ENCODE peak calls at places on chromosomes 12 and 14, in eight cellular contexts. L is right atrium auricular region; J is MM.1S; B is CD8-positive, alpha-beta T cell; D is GM23338; G is cardiac muscle cell; Y is adrenal gland; A is fibroblast of lung. T is an unnamed sample.

GRCh38 chr12:53127169-53127568 is 23.9 kb downstream of the SOAT2 start:
- DNase-seq in Y (no peak), A (no peak), G (no peak), J (no peak), D (no peak), B (no peak), L (no peak), T (no peak)

GRCh38 chr12:72742560-72742959 is 470.4 kb downstream of the TRHDE start:
- DNase-seq in B (no peak), D (no peak), J (no peak), A (no peak), Y (no peak), G (no peak), L (no peak), T (no peak)

GRCh38 chr12:95721320-95721719 is 69.2 kb downstream of the NTN4 start:
- DNase-seq in Y (no peak), B (no peak), L (no peak), A (no peak), J (no peak), G (no peak), D (peak), T (no peak)

GRCh38 chr14:35342160-35343010 is 50.2 kb downstream of the PSMA6 start:
- DNase-seq in B (no peak), D (no peak), G (peak), Y (peak), L (peak), J (no peak), A (peak), T (no peak)

GRCh38 chr14:105180598-105181528 is at the start of gene NUDT14:
- DNase-seq in L (no peak), D (peak), Y (peak), B (peak), A (peak), J (peak), G (peak), T (peak)

GRCh38 chr12:48454675-48455074 is 17.7 kb upstream of the ANP32D start:
- DNase-seq in B (no peak), Y (no peak), D (peak), J (peak), A (peak), L (no peak), G (no peak), T (no peak)

GRCh38 chr12:50992814-50993213 is 33.4 kb downstream of the SLC11A2 start:
- DNase-seq in B (no peak), A (no peak), Y (peak), D (no peak), G (peak), L (no peak), J (no peak), T (no peak)

GRCh38 chr14:54773171-54774006 is 129.2 kb downstream of the GCH1 start:
- DNase-seq in L (peak), B (peak), A (peak), G (peak), Y (peak), D (peak), J (peak), T (peak)

GRCh38 chr12:106110626-106111300 is 28.0 kb downstream of the NUAK1 start:
- DNase-seq in B (no peak), J (no peak), L (no peak), G (no peak), D (no peak), Y (no peak), A (no peak), T (no peak)

GRCh38 chr14:93318927-93319326 is 13.9 kb downstream of the BTBD7 start:
- DNase-seq in D (no peak), G (no peak), B (no peak), A (peak), J (no peak), Y (no peak), L (no peak), T (no peak)

GRCh38 chr14:95494456-95494855 is 22.0 kb downstream of the SYNE3 start:
- DNase-seq in J (no peak), B (no peak), Y (no peak), G (no peak), L (no peak), A (no peak), D (no peak), T (no peak)

GRCh38 chr12:9906888-9907287 is 25.3 kb downstream of the CLEC2A start:
- DNase-seq in Y (no peak), A (peak), D (no peak), L (no peak), J (no peak), G (no peak), B (peak), T (no peak)

GRCh38 chr14:70563869-70564268 is 29.1 kb upstream of the ADAM20 start:
- DNase-seq in Y (no peak), G (no peak), B (no peak), A (no peak), J (no peak), L (no peak), D (no peak), T (no peak)

GRCh38 chr12:32471601-32472001 is 72.2 kb downstream of the FGD4 start:
- DNase-seq in G (no peak), L (no peak), Y (no peak), B (no peak), J (no peak), D (no peak), A (no peak), T (no peak)

GRCh38 chr12:52091869-52092268 is 12.4 kb downstream of the SMIM41 start:
- DNase-seq in L (peak), Y (no peak), D (no peak), J (no peak), A (no peak), G (no peak), B (no peak), T (no peak)

GRCh38 chr14:22824711-22825359 is 4.9 kb upstream of the MRPL52 start:
- DNase-seq in A (peak), B (no peak), Y (no peak), L (no peak), G (no peak), D (no peak), J (peak), T (no peak)

GRCh38 chr14:33477752-33478151 is 473.1 kb downstream of the EGLN3 start:
- DNase-seq in G (no peak), L (no peak), D (peak), Y (no peak), J (no peak), A (peak), B (no peak), T (no peak)

GRCh38 chr12:8081228-8081920 is 700 bp upstream of the NECAP1 start:
- DNase-seq in G (peak), Y (peak), J (peak), A (no peak), L (no peak), D (no peak), B (no peak), T (no peak)

GRCh38 chr12:111788178-111788654 is 21.5 kb downstream of the ALDH2 start:
- DNase-seq in D (peak), B (no peak), A (no peak), L (no peak), Y (peak), J (no peak), G (no peak), T (no peak)

GRCh38 chr12:101204598-101205304 is 5.3 kb downstream of the SLC5A8 start:
- DNase-seq in Y (no peak), B (no peak), J (no peak), G (no peak), L (no peak), A (no peak), D (peak), T (no peak)

DNA sequence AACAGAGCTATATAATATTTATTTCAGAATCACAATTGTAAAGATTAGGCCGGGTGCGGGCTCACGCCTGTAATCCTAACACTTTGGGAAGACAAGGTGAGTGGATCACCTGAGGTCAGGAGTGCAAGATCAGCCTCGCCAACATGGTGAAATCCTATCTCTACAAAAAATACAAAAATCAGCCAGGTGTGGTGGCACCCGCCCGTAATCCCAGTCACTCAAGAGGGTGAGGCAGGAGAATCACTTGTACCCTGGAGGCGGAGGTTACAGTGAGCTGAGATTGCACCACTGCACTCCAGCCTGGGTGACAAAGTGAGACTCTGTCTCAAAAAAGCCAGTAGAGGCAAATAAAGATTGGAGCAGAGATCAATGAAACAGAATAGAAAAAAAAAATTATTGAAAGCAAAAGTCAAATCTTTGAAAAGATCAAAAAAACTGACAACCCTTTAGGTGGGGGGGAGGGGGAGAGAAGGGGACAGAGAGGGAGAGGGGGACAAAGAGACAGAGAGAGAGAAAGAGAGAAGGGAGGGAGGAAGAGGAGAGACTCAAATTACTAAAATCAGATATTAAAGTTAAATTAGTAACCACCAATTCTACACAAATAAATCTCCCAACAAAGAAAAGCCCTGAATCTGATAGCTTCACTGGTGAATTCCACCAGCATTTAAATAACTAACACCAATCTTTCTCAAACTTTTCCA is 52.4 kb upstream of the AP4S1 start:
- DNase-seq in G (no peak), B (no peak), Y (no peak), A (no peak), L (no peak), D (no peak), J (no peak), T (no peak)
- H3K27ac ChIP-seq in G (no peak), B (no peak), Y (peak), A (no peak), L (no peak), D (no peak), J (no peak), T (no peak)

GRCh38 chr12:5969974-5970690 is 25.1 kb upstream of the ANO2 start:
- DNase-seq in D (no peak), G (no peak), Y (no peak), A (no peak), L (no peak), B (no peak), J (no peak), T (no peak)
- TF ChIP-seq CTCF in D (no peak), G (no peak), Y (no peak), A (no peak), L (no peak), B (no peak), J (no peak), T (no peak)

GRCh38 chr14:64720190-64720589 is 16.0 kb downstream of the PLEKHG3 start:
- DNase-seq in A (peak), B (no peak), Y (no peak), J (no peak), L (no peak), G (no peak), D (no peak), T (no peak)

GRCh38 chr14:64721391-64721791 is 17.2 kb downstream of the PLEKHG3 start:
- DNase-seq in G (no peak), Y (no peak), J (no peak), L (no peak), A (peak), B (no peak), D (no peak), T (no peak)

GRCh38 chr14:64723691-64724577 is 19.7 kb downstream of the PLEKHG3 start:
- DNase-seq in B (no peak), Y (no peak), D (no peak), L (no peak), A (peak), G (peak), J (no peak), T (peak)

GRCh38 chr14:64722842-64723447 is 18.7 kb downstream of the PLEKHG3 start:
- DNase-seq in G (no peak), B (no peak), A (no peak), J (no peak), L (no peak), D (no peak), Y (no peak), T (no peak)

GRCh38 chr14:64721899-64722298 is 17.7 kb downstream of the PLEKHG3 start:
- DNase-seq in D (no peak), Y (no peak), J (no peak), B (no peak), A (no peak), L (no peak), G (no peak), T (no peak)
- H3K4me3 ChIP-seq in D (no peak), Y (no peak), J (no peak), B (no peak), A (no peak), L (peak), G (no peak), T (no peak)

GRCh38 chr12:6206327-6206726 is 6.1 kb downstream of the CD9 start:
- DNase-seq in D (no peak), Y (no peak), G (no peak), A (no peak), L (no peak), J (no peak), B (no peak), T (no peak)

GRCh38 chr12:6207254-6207942 is 7.2 kb downstream of the CD9 start:
- DNase-seq in J (no peak), A (no peak), B (no peak), G (no peak), Y (no peak), D (no peak), L (no peak), T (no peak)

GRCh38 chr12:6205761-6206160 is 5.6 kb downstream of the CD9 start:
- DNase-seq in B (no peak), L (no peak), G (no peak), Y (no peak), J (no peak), A (no peak), D (no peak), T (no peak)

GRCh38 chr12:6205144-6205539 is 4.9 kb downstream of the CD9 start:
- DNase-seq in B (no peak), L (no peak), G (peak), Y (peak), D (peak), A (no peak), J (no peak), T (no peak)

DNA sequence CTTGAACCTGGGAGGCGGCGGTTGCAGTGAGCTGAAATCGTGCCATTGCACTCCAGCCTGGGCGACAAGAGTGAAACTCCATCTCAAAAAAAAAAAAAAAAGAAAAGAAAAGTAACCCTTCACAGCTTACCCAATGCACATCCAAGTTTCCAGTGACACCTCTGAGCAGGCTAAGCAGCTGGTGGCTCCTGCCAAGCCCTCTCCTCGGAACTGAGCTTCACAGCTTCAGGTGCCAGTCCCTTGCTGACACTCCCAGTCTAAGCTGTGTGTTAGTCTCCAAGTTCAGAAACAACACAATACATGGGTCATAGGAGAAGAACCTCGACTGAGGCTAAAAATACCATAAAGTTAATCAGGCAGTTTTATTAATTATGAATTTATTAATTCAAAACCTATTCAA is 7.9 kb downstream of the CD9 start:
- DNase-seq in D (no peak), G (no peak), B (no peak), J (no peak), Y (no peak), A (no peak), L (no peak), T (no peak)
- H3K27ac ChIP-seq in D (peak), G (no peak), B (no peak), J (no peak), Y (no peak), A (no peak), L (peak), T (no peak)

GRCh38 chr14:29521526-29522137 is 406.0 kb downstream of the PRKD1 start:
- DNase-seq in L (no peak), Y (no peak), A (peak), G (peak), D (peak), B (no peak), J (no peak), T (no peak)
- TF ChIP-seq CTCF in L (no peak), Y (no peak), A (peak), G (peak), D (peak), B (no peak), J (peak), T (no peak)

DNA sequence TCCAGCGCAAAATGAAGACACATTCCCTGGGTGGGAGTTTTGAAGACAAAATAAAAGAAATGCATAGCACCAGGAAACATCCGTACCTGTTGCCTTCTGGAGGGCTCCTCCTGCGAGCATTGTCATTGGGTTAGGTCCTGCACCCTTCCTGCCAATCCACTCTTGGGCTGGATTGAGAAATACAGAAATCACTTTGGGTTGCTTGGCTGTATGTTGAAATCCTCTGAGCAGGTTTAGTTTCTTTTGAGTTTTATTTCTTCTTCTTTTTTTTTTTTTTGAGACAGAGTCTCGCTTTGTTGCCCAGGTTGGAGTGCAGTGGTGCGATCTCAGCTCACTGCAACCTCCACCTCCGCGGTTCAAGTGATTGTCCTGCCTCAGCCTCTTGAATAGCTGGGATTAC is 67.6 kb downstream of the ARF6 start:
- DNase-seq in A (no peak), B (no peak), Y (no peak), D (no peak), G (no peak), L (no peak), J (no peak), T (no peak)
- H3K4me3 ChIP-seq in A (no peak), B (no peak), Y (no peak), D (no peak), G (no peak), L (no peak), J (no peak), T (no peak)

GRCh38 chr14:68243441-68244010 is 423.9 kb downstream of the RAD51B start:
- DNase-seq in L (no peak), J (no peak), A (no peak), D (no peak), B (no peak), G (no peak), Y (no peak), T (no peak)
- H3K27ac ChIP-seq in L (no peak), J (no peak), A (no peak), D (no peak), B (no peak), G (no peak), Y (peak), T (no peak)

GRCh38 chr12:56948881-56949280 is 8.5 kb downstream of the RDH16 start:
- DNase-seq in D (no peak), J (no peak), A (no peak), G (no peak), B (no peak), Y (no peak), L (no peak), T (no peak)

GRCh38 chr12:56951582-56952339 is 5.6 kb downstream of the RDH16 start:
- DNase-seq in J (no peak), L (no peak), Y (no peak), B (no peak), D (no peak), G (no peak), A (no peak), T (no peak)

GRCh38 chr12:56953314-56953713 is 4.1 kb downstream of the RDH16 start:
- DNase-seq in G (no peak), L (no peak), J (no peak), D (no peak), Y (no peak), B (no peak), A (no peak), T (no peak)

GRCh38 chr12:56943878-56944277 is 9.7 kb upstream of the SDR9C7 start:
- DNase-seq in J (no peak), G (no peak), B (no peak), D (no peak), A (no peak), Y (no peak), L (no peak), T (no peak)

GRCh38 chr12:56947633-56948535 is 9.5 kb downstream of the RDH16 start:
- DNase-seq in Y (no peak), L (no peak), G (no peak), D (peak), J (no peak), B (no peak), A (peak), T (no peak)
- TF ChIP-seq CTCF in Y (no peak), L (no peak), G (no peak), D (peak), J (peak), B (no peak), A (no peak), T (no peak)

DNA sequence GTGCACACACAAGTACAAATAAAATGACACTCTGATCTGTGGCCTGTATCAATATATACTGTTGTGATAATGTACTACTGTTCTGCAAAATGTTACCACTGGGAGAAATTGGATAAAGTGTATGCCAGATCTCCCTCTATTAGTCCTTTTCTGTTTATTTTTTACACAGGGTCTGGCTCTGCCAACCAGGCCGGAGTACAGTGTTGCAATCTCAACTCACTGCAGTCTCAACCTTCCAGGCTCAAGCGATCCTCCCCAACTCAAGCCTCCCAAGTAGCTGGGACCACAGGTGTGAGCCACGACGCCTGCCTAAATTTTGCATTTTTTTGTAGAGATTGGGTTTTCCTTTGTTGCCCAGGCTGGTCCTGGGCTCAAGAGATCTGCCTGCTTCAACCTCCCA is 1.9 kb downstream of the NT5DC3 start:
- DNase-seq in L (no peak), B (no peak), J (no peak), A (no peak), D (no peak), Y (no peak), G (no peak), T (no peak)
- H3K4me3 ChIP-seq in L (no peak), B (no peak), J (no peak), A (peak), D (peak), Y (no peak), G (no peak), T (peak)

T was measured in dorsolateral prefrontal cortex.